ENCODE peak calls at places on chromosomes 16 and 17, in ten cellular contexts. I is adipocyte, B is LoVo, S is caudate nucleus, G is heart right ventricle, L is T47D, A is T-cell, E is left cardiac atrium, V is amniotic stem cell, H is HCT116. R is an unnamed sample.

GRCh38 chr16:73020409-73020884 is 27.5 kb downstream of the ZFHX3 start:
- DNase-seq in S (no peak), A (no peak), E (peak; percentile 88), L (peak; percentile 34), H (peak; percentile 72), I (peak; percentile 97), V (peak; percentile 87), G (peak; percentile 72), B (peak; percentile 34), R (no peak)

GRCh38 chr17:62668091-62668804 is 40.8 kb downstream of the MRC2 start:
- DNase-seq in L (no peak), B (no peak), G (no peak), E (no peak), I (peak; percentile 26), A (no peak), H (no peak), S (no peak), V (no peak), R (no peak)

GRCh38 chr17:83196088-83196765 is 116.8 kb downstream of the METRNL start:
- DNase-seq in B (no peak), A (no peak), L (no peak), S (no peak), V (no peak), H (no peak), I (peak; percentile 70), E (peak; percentile 52), G (no peak), R (no peak)

GRCh38 chr17:66677201-66677981 is 157.5 kb upstream of the CACNG5 start:
- DNase-seq in V (no peak), A (no peak), H (no peak), L (no peak), I (peak; percentile 69), S (no peak), G (no peak), B (no peak), E (no peak), R (no peak)

GRCh38 chr16:59683709-59684108 is 949.6 kb upstream of the GOT2 start:
- DNase-seq in V (no peak), L (no peak), G (no peak), S (no peak), H (no peak), A (no peak), E (no peak), B (no peak), I (no peak), R (no peak)

GRCh38 chr16:2529961-2530628 is 1.1 kb downstream of the CEMP1 start:
- DNase-seq in S (no peak), A (no peak), G (no peak), B (no peak), E (peak; percentile 21), H (no peak), I (no peak), L (no peak), V (no peak), R (no peak)

GRCh38 chr16:23008041-23008440 is 141.2 kb downstream of the USP31 start:
- DNase-seq in H (no peak), I (no peak), E (no peak), S (no peak), L (no peak), G (no peak), A (no peak), V (no peak), B (no peak), R (no peak)

GRCh38 chr16:66167564-66168291 is 198.8 kb upstream of the CDH5 start:
- DNase-seq in I (peak; percentile 46), A (no peak), H (no peak), L (no peak), E (peak; percentile 36), V (peak; percentile 14), S (no peak), G (no peak), B (no peak), R (no peak)

GRCh38 chr16:10862432-10862831 is 14.6 kb upstream of the CIITA start:
- DNase-seq in E (peak; percentile 59), H (peak; percentile 37), I (peak; percentile 12), S (no peak), G (no peak), B (peak; percentile 44), L (no peak), A (no peak), V (no peak), R (no peak)

GRCh38 chr16:27455700-27456099 is 53.7 kb downstream of the IL21R start:
- DNase-seq in L (no peak), S (no peak), H (no peak), A (peak; percentile 40), G (no peak), I (no peak), V (no peak), B (no peak), E (no peak), R (no peak)